ENCODE peak calls at places on chromosomes 13 and 19, in eight cellular contexts. P, J, L, Q, I, C, X and E are unnamed samples.

GRCh38 chr19:4794971-4795370 is 3.4 kb downstream of the FEM1A start:
- DNase-seq in C (no peak), Q (no peak), X (no peak), I (no peak), L (no peak), J (no peak), P (no peak), E (no peak)

GRCh38 chr13:72383646-72384045 is 343.8 kb downstream of the MZT1 start:
- DNase-seq in J (no peak), Q (no peak), C (no peak), L (no peak), X (no peak), P (no peak), I (no peak), E (no peak)

GRCh38 chr19:38554676-38555141 is 63.0 kb downstream of the MAP4K1 start:
- DNase-seq in P (no peak), X (no peak), I (no peak), L (no peak), C (no peak), J (no peak), Q (no peak), E (no peak)

GRCh38 chr13:30865131-30866009 is 40.7 kb upstream of the MEDAG start:
- DNase-seq in I (peak; percentile 92), J (peak; percentile 80), X (peak; percentile 75), C (peak; percentile 72), L (peak; percentile 91), Q (peak; percentile 64), P (peak; percentile 81), E (peak; percentile 52)

GRCh38 chr13:25802579-25802978 is 249.2 kb downstream of the SHISA2 start:
- DNase-seq in Q (no peak), L (no peak), X (no peak), I (no peak), P (no peak), J (no peak), C (no peak), E (no peak)

GRCh38 chr13:109628251-109628699 is 158.1 kb downstream of the IRS2 start:
- DNase-seq in Q (no peak), C (no peak), L (no peak), P (no peak), J (no peak), X (no peak), I (no peak), E (no peak)

GRCh38 chr13:107275945-107276614 is 708.1 kb upstream of the ARGLU1 start:
- DNase-seq in X (no peak), I (no peak), J (no peak), P (no peak), C (no peak), Q (no peak), L (no peak), E (no peak)

GRCh38 chr13:44576396-44577235 is 486 bp upstream of the TSC22D1 start:
- DNase-seq in Q (no peak), C (no peak), P (no peak), L (peak; percentile 68), J (peak; percentile 19), X (peak; percentile 34), I (peak; percentile 66), E (no peak)

GRCh38 chr19:38898788-38899446 is 501 bp downstream of the SIRT2 start:
- DNase-seq in C (no peak), P (no peak), I (no peak), Q (peak; percentile 54), L (no peak), X (peak; percentile 27), J (no peak), E (peak; percentile 18)

GRCh38 chr19:13032837-13033236 is 37.6 kb downstream of the NFIX start:
- DNase-seq in C (no peak), I (no peak), L (no peak), X (no peak), J (no peak), P (no peak), Q (no peak), E (no peak)
- H3K4me1 ChIP-seq in C (no peaks in the 10 kb centered on the region), I (peaks cover 100% of the 10 kb centered on the region), L (peaks cover 100% of the 10 kb centered on the region), X (peaks cover 100% of the 10 kb centered on the region), J (peaks cover 84% of the 10 kb centered on the region), P (peaks cover 50% of the 10 kb centered on the region), Q (peaks cover 17% of the 10 kb centered on the region), E (peaks cover 63% of the 10 kb centered on the region)

GRCh38 chr19:48325265-48325910 is at the start of gene EMP3:
- DNase-seq in P (peak; percentile 89), Q (peak; percentile 93), I (peak; percentile 95), L (peak; percentile 92), J (peak; percentile 86), X (peak; percentile 69), C (no peak), E (peak; percentile 69)

GRCh38 chr19:48318286-48318987 is 6.9 kb upstream of the EMP3 start:
- DNase-seq in L (no peak), Q (no peak), X (no peak), I (no peak), C (no peak), P (no peak), J (no peak), E (no peak)

GRCh38 chr19:48319647-48320537 is 5.5 kb upstream of the EMP3 start:
- DNase-seq in Q (peak; percentile 89), C (no peak), J (peak; percentile 91), P (peak; percentile 68), X (peak; percentile 91), L (peak; percentile 91), I (peak; percentile 90), E (peak; percentile 79)

GRCh38 chr19:48321622-48322591 is 3.4 kb upstream of the EMP3 start:
- DNase-seq in Q (peak; percentile 94), I (peak; percentile 100), J (peak; percentile 100), P (peak; percentile 100), X (peak; percentile 99), C (peak; percentile 86), L (peak; percentile 99), E (peak; percentile 98)

GRCh38 chr19:48321372-48321621 is 4.1 kb upstream of the EMP3 start:
- DNase-seq in L (peak; percentile 99), Q (peak; percentile 99), X (peak; percentile 99), C (peak; percentile 92), J (peak; percentile 100), P (peak; percentile 99), I (peak; percentile 99), E (peak; percentile 94)
- TF ChIP-seq POLR2A in L (no peak), Q (peak; percentile 24), X (no peak), C (no peak), J (no peak), P (peak; percentile 62), I (no peak), E (no peak)

GRCh38 chr13:22061371-22061805 is 390.5 kb downstream of the FGF9 start:
- DNase-seq in X (no peak), I (no peak), P (no peak), L (no peak), C (no peak), Q (no peak), J (no peak), E (no peak)
- TF ChIP-seq EP300 in X (no peak), I (no peak), P (no peak), L (no peak), C (no peak), Q (no peak), J (no peak), E (no peak)

DNA sequence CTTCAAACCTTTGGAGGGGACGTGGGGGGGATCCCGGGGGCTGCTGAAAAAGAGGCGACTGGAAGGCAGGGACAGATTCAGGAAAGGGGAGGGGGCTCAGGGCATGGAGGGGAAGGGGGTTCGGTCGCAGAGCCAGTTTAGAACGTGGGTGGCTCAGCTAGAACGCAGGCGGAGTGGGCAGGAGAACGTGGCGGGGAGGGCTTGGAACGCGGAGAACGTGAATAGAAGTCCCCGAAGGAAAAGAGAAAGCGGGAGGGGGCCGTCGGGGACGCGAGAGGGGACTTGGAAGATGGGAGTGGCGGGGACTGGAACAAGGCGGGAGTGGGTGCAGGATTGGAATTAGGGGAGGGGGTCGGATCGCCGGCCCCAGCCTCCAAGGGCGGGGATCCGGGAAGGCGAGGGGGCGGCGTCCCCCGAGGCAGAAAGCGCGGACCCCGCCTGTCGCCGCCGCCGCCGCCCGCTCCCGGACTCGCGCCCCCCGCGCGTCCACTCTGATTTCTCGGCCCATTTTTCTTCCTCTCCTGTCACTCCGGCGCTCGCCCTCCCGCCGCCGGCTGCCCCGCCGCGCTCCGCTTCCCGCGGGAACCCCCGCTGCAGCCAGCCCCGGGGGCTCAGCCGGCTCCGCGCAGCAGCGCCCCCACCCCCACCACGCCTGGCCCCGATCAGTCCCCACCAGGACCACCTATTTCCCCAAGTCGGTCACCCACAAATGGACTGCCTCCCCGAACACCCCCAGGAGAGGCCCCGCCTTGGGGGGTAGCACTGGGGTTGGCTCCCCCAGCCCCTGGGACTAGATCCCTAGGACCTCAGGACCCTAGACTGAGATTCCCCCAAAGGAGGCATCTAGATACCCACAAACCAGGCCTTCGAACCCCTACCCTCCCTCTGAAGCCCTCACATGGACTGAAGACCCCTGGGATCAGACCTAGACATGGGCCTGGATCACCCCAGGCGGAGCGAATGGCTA is 12.5 kb upstream of the ERFL start:
- DNase-seq in L (no peak), X (no peak), P (no peak), J (no peak), C (no peak), Q (peak; percentile 77), I (no peak), E (no peak)
- H3K4me1 ChIP-seq in L (peaks cover 20% of the 10 kb centered on the region), X (peaks cover 23% of the 10 kb centered on the region), P (peaks cover 4% of the 10 kb centered on the region), J (peaks cover 15% of the 10 kb centered on the region), C (no peaks in the 10 kb centered on the region), Q (peaks cover 9% of the 10 kb centered on the region), I (peaks cover 17% of the 10 kb centered on the region), E (peaks cover 23% of the 10 kb centered on the region)

GRCh38 chr19:34642241-34642640 is 34.7 kb downstream of the SCGB2B2 start:
- DNase-seq in I (no peak), P (no peak), L (no peak), J (no peak), C (no peak), Q (no peak), X (no peak), E (no peak)
- TF ChIP-seq POLR2A in I (no peak), P (no peak), L (no peak), J (no peak), C (no peak), Q (no peak), X (no peak), E (no peak)

GRCh38 chr19:32421589-32422361 is 16.2 kb downstream of the DPY19L3 start:
- DNase-seq in P (no peak), J (no peak), I (no peak), X (no peak), L (no peak), C (no peak), Q (no peak), E (no peak)
- TF ChIP-seq EP300 in P (no peak), J (no peak), I (no peak), X (no peak), L (no peak), C (no peak), Q (no peak), E (no peak)